ENCODE peak calls at places on chromosomes 2 and 18, in four cellular contexts. E is GM12892, J is H1, K is GM12878. S is an unnamed sample.

GRCh38 chr2:6866982-6867381 is 1.3 kb upstream of the CMPK2 start:
- DNase-seq in E (no peak), J (no peak), K (no peak), S (no peak)

GRCh38 chr2:127055786-127056076 is 51.2 kb downstream of the BIN1 start:
- DNase-seq in E (no peak), J (no peak), K (no peak), S (no peak)

GRCh38 chr2:162821176-162821575 is 17.4 kb downstream of the KCNH7 start:
- DNase-seq in E (no peak), J (no peak), K (no peak), S (no peak)

GRCh38 chr2:115165529-115166109 is 723.2 kb downstream of the DPP10 start:
- DNase-seq in E (no peak), J (no peak), K (no peak), S (no peak)

GRCh38 chr2:64025741-64026140 is 6.5 kb upstream of the VPS54 start:
- DNase-seq in E (no peak), J (no peak), K (no peak), S (no peak)

GRCh38 chr2:168025487-168026203 is 221.8 kb downstream of the STK39 start:
- DNase-seq in E (no peak), J (no peak), K (no peak), S (no peak)

GRCh38 chr2:127270663-127271062 is 23.3 kb downstream of the ERCC3 start:
- DNase-seq in E (no peak), J (no peak), K (no peak), S (no peak)

GRCh38 chr2:189111063-189111715 is 68.4 kb downstream of the COL5A2 start:
- DNase-seq in E (no peak), J (no peak), K (no peak), S (no peak)

GRCh38 chr2:149860276-149860921 is 272.8 kb upstream of the MMADHC start:
- DNase-seq in E (no peak), J (no peak), K (no peak), S (no peak)

GRCh38 chr2:74944987-74945782 is 13.3 kb upstream of the POLE4 start:
- DNase-seq in E (no peak), J (no peak), K (peak; percentile 72), S (peak; percentile 41)

GRCh38 chr2:120432293-120432975 is 86.5 kb downstream of the INHBB start:
- DNase-seq in E (no peak), J (no peak), K (no peak), S (no peak)

GRCh38 chr2:43239981-43240761 is 13.8 kb upstream of the ZFP36L2 start:
- DNase-seq in E (no peak), J (no peak), K (no peak), S (no peak)

GRCh38 chr18:577606-578005 is 2.6 kb upstream of the CETN1 start:
- DNase-seq in E (no peak), J (no peak), K (no peak), S (no peak)

GRCh38 chr18:7664024-7664312 is 96.9 kb downstream of the PTPRM start:
- DNase-seq in E (no peak), J (no peak), K (no peak), S (no peak)

GRCh38 chr2:152336854-152337510 is 2.0 kb downstream of the FMNL2 start:
- DNase-seq in E (no peak), J (no peak), K (no peak), S (no peak)

GRCh38 chr18:64791211-64791610 is 642.3 kb upstream of the LINC00305 start:
- DNase-seq in E (no peak), J (no peak), K (no peak), S (no peak)

GRCh38 chr18:48928787-48929186 is 22.0 kb downstream of the SMAD7 start:
- DNase-seq in E (peak; percentile 77), J (no peak), K (peak; percentile 72), S (no peak)

GRCh38 chr2:168780671-168781071 is 21.8 kb upstream of the NOSTRIN start:
- DNase-seq in E (no peak), J (no peak), K (no peak), S (no peak)

GRCh38 chr2:152694161-152694661 is 23.1 kb downstream of the PRPF40A start:
- DNase-seq in E (no peak), J (no peak), K (no peak), S (no peak)

GRCh38 chr2:173572848-173573247 is 218.2 kb downstream of the CDCA7 start:
- DNase-seq in E (no peak), J (no peak), K (no peak), S (no peak)

GRCh38 chr18:38087538-38087937 is 521.9 kb upstream of the CELF4 start:
- DNase-seq in E (no peak), J (no peak), K (no peak), S (no peak)

GRCh38 chr2:42835577-42836371 is 43.4 kb upstream of the HAAO start:
- DNase-seq in E (no peak), J (no peak), K (no peak), S (no peak)

GRCh38 chr2:236454076-236454475 is 115.5 kb upstream of the ACKR3 start:
- DNase-seq in E (no peak), J (no peak), K (no peak), S (no peak)

GRCh38 chr2:29570539-29570938 is 350.8 kb downstream of the ALK start:
- DNase-seq in E (no peak), J (no peak), K (no peak), S (no peak)

GRCh38 chr2:29578084-29578598 is 343.2 kb downstream of the ALK start:
- DNase-seq in E (no peak), J (no peak), K (no peak), S (no peak)

GRCh38 chr2:29573147-29573546 is 348.2 kb downstream of the ALK start:
- DNase-seq in E (no peak), J (no peak), K (no peak), S (no peak)

GRCh38 chr2:29576231-29576630 is 345.2 kb downstream of the ALK start:
- DNase-seq in E (no peak), J (no peak), K (no peak), S (no peak)

GRCh38 chr2:29573602-29574001 is 347.8 kb downstream of the ALK start:
- DNase-seq in E (no peak), J (no peak), K (no peak), S (no peak)
- TF ChIP-seq POLR2A in E (no peak), J (no peak), K (no peak), S (no peak)

GRCh38 chr2:230713331-230714121 is 884 bp downstream of the CAB39 start:
- DNase-seq in E (peak; percentile 22), J (no peak), K (no peak), S (no peak)
- TF ChIP-seq TAF1 in E (no peak), J (peak; percentile 13), K (no peak), S (no peak)

GRCh38 chr18:74242451-74243096 is 49.2 kb downstream of the CYB5A start:
- DNase-seq in E (no peak), J (no peak), K (no peak), S (no peak)
- TF ChIP-seq POLR2A in E (no peak), J (no peak), K (no peak), S (no peak)

GRCh38 chr18:55102508-55102907 is 143.2 kb upstream of the CCDC68 start:
- DNase-seq in E (no peak), J (no peak), K (no peak), S (no peak)
- TF ChIP-seq TAF1 in E (no peak), J (no peak), K (no peak), S (no peak)

S was measured in GM12891.